ENCODE peak calls at places on chromosomes 1 and 21, in five cellular contexts. P, K, F, X and J are unnamed samples. For H3K4me1, the result is how much of the 10 kb centered on the place peaks cover.

GRCh38 chr1:241964550-241965241 is 7.1 kb downstream of the BECN2 start:
- ATAC-seq in P (no peak), K (no peak), F (no peak), X (no peak), J (peak)

GRCh38 chr1:1425753-1426495 is 4.8 kb upstream of the ANKRD65 start:
- ATAC-seq in P (peak), K (no peak), F (peak), X (peak), J (no peak)

GRCh38 chr1:12170263-12170671 is 3.5 kb downstream of the TNFRSF1B start:
- ATAC-seq in P (no peak), K (no peak), F (no peak), X (no peak), J (no peak)

GRCh38 chr1:199545780-199546179 is 481.7 kb upstream of the NR5A2 start:
- ATAC-seq in P (peak), K (no peak), F (no peak), X (peak), J (no peak)

GRCh38 chr1:19797827-19798226 is 1.9 kb downstream of the TMCO4 start:
- ATAC-seq in P (no peak), K (no peak), F (no peak), X (no peak), J (no peak)

GRCh38 chr1:33099290-33100118 is 18.6 kb downstream of the AZIN2 start:
- ATAC-seq in P (peak), K (peak), F (no peak), X (peak), J (no peak)

GRCh38 chr1:35708179-35708891 is 10.3 kb downstream of the C1orf216 start:
- ATAC-seq in P (peak), K (no peak), F (peak), X (no peak), J (no peak)

GRCh38 chr1:12112711-12113161 is 49.6 kb downstream of the TNFRSF8 start:
- ATAC-seq in P (no peak), K (no peak), F (no peak), X (peak), J (no peak)

GRCh38 chr1:115811140-115811828 is 29.6 kb downstream of the NHLH2 start:
- ATAC-seq in P (peak), K (peak), F (no peak), X (no peak), J (no peak)

GRCh38 chr1:183470961-183471747 is 1.1 kb upstream of the SMG7 start:
- ATAC-seq in P (peak), K (peak), F (peak), X (peak), J (peak)

GRCh38 chr1:89451011-89451410 is 73.6 kb upstream of the LRRC8B start:
- ATAC-seq in P (peak), K (no peak), F (no peak), X (no peak), J (no peak)

GRCh38 chr1:235855811-235856429 is 10.8 kb downstream of the LYST start:
- ATAC-seq in P (peak), K (no peak), F (no peak), X (no peak), J (no peak)

GRCh38 chr21:16046625-16047340 is 317.0 kb downstream of the USP25 start:
- ATAC-seq in P (no peak), K (no peak), F (no peak), X (no peak), J (no peak)

GRCh38 chr1:112699425-112700144 is 7.3 kb downstream of the RHOC start:
- ATAC-seq in P (no peak), K (no peak), F (no peak), X (no peak), J (no peak)

GRCh38 chr1:55504306-55504706 is 289.1 kb upstream of the USP24 start:
- ATAC-seq in P (no peak), K (no peak), F (no peak), X (no peak), J (no peak)

GRCh38 chr1:117573386-117574040 is 32.3 kb upstream of the TENT5C start:
- ATAC-seq in P (no peak), K (no peak), F (peak), X (no peak), J (no peak)

GRCh38 chr21:45590726-45591618 is 48.7 kb upstream of the SLC19A1 start:
- ATAC-seq in P (peak), K (peak), F (peak), X (peak), J (peak)

GRCh38 chr1:243375596-243375995 is 119.8 kb downstream of the SDCCAG8 start:
- ATAC-seq in P (no peak), K (no peak), F (no peak), X (no peak), J (no peak)

GRCh38 chr1:221815660-221816059 is 73.8 kb upstream of the DUSP10 start:
- ATAC-seq in P (peak), K (no peak), F (no peak), X (no peak), J (no peak)

GRCh38 chr1:34163792-34164509 is 1.1 kb downstream of the CSMD2 start:
- ATAC-seq in P (no peak), K (no peak), F (no peak), X (peak), J (no peak)

GRCh38 chr1:117620440-117620839 is 14.6 kb downstream of the TENT5C start:
- ATAC-seq in P (no peak), K (no peak), F (no peak), X (no peak), J (no peak)

GRCh38 chr1:37484325-37485051 is 10.1 kb downstream of the ZC3H12A start:
- ATAC-seq in P (no peak), K (peak), F (peak), X (peak), J (no peak)

GRCh38 chr1:180920193-180920592 is 7.5 kb downstream of the KIAA1614 start:
- ATAC-seq in P (no peak), K (no peak), F (no peak), X (no peak), J (no peak)

GRCh38 chr1:58767143-58767542 is 16.7 kb downstream of the JUN start:
- ATAC-seq in P (no peak), K (no peak), F (no peak), X (no peak), J (no peak)

GRCh38 chr1:200550367-200550766 is 70.2 kb downstream of the KIF14 start:
- ATAC-seq in P (no peak), K (no peak), F (no peak), X (peak), J (no peak)

DNA sequence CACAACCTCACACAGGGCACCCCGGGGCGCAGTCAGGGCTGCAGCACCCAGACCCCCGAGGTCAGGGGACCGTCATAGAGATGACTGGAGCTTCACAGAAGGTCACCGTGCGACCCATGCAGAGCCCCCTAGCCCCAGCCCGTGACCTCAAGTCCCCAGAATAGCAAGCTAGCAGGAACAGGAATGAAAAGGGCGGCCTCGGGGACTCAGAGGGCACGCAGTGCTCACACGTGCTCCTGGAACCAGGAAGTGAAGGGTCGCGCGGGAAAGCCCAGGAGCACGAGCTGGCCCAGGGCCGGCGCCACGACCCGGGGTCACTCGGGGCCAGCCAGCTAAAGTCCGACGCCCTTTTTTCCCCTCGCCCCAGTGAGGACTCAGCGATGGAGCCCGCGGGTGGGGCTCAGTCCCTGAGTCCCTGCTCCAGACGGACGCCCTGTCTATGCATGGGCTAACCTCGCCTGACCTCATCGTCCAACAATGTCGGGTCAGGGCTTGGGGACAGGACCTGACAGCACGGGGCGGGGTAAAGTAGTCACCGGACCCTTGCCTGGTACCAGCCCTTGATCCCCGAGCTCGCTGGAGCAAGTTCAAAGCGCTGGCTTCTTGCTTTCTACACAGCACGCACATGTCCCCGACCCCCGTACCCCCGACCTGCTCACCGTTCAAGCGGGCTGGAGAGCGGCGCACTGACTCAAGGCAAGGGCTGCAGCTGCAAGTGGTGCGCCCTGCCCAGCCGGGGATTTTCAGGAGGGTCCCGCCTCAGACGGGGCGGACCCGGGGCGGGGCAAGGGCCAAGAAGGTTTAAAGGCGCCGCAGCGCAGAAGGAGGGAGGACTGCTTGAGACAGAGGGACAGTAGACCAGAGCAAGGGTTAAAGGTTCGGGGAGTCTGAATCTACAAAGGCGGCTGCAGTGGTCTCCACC is at the start of gene TAGLN2:
- ATAC-seq in P (peak), K (peak), F (peak), X (peak), J (peak)
- TF ChIP-seq EP300 in P (no peak), K (peak), F (no peak), X (no peak), J (no peak)

GRCh38 chr1:100785399-100786082 is 66.0 kb downstream of the VCAM1 start:
- ATAC-seq in P (peak), K (no peak), F (no peak), X (no peak), J (no peak)
- H3K4me1 ChIP-seq in P (under half), K (under half), F (under half), X (under half), J (under half)

GRCh38 chr1:203159844-203160243 is 15.8 kb downstream of the MYBPH start:
- ATAC-seq in P (no peak), K (no peak), F (no peak), X (no peak), J (no peak)

GRCh38 chr1:203161175-203161574 is 14.5 kb downstream of the MYBPH start:
- ATAC-seq in P (no peak), K (no peak), F (no peak), X (no peak), J (no peak)

GRCh38 chr1:203158967-203159665 is 16.5 kb downstream of the MYBPH start:
- ATAC-seq in P (no peak), K (no peak), F (no peak), X (no peak), J (no peak)

GRCh38 chr1:203163891-203164635 is 11.6 kb downstream of the MYBPH start:
- ATAC-seq in P (no peak), K (no peak), F (no peak), X (no peak), J (no peak)

DNA sequence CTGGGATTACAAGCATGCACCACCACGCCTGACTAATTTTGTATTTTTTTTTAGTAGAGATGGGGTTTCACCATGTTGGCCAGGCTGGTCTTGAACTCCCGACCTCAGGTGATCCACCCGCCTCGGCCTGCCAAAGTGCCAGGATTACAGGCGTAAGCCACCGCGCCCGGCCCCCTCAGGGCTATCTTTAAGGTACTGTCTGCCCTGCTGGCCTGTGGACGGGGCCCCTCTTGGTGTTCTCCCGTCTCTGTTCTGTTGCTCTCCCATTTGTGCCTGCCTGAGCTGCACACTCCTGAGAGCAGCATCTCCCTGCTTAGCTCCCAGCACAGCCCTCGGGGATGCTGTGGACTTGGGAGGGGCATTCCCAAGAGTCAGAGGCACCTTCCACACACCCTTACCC is 13.9 kb downstream of the MYBPH start:
- ATAC-seq in P (no peak), K (no peak), F (no peak), X (no peak), J (no peak)
- H3K27ac ChIP-seq in P (no peak), K (no peak), F (no peak), X (no peak), J (no peak)

GRCh38 chr1:182109780-182110179 is 48.3 kb upstream of the ZNF648 start:
- ATAC-seq in P (no peak), K (no peak), F (no peak), X (no peak), J (no peak)

GRCh38 chr1:182110635-182111034 is 49.1 kb upstream of the ZNF648 start:
- ATAC-seq in P (no peak), K (no peak), F (no peak), X (no peak), J (no peak)

GRCh38 chr1:182111496-182111895 is 50.0 kb upstream of the ZNF648 start:
- ATAC-seq in P (no peak), K (no peak), F (no peak), X (no peak), J (no peak)

GRCh38 chr1:182113879-182114626 is 52.5 kb upstream of the ZNF648 start:
- ATAC-seq in P (no peak), K (no peak), F (peak), X (peak), J (peak)

GRCh38 chr1:182114627-182115023 is 53.1 kb upstream of the ZNF648 start:
- ATAC-seq in P (no peak), K (no peak), F (no peak), X (no peak), J (no peak)
- TF ChIP-seq EP300 in P (no peak), K (no peak), F (no peak), X (no peak), J (no peak)

GRCh38 chr1:226954777-226955176 is 14.7 kb downstream of the COQ8A start:
- ATAC-seq in P (no peak), K (peak), F (no peak), X (no peak), J (no peak)

GRCh38 chr1:226958300-226958699 is 18.2 kb downstream of the COQ8A start:
- ATAC-seq in P (no peak), K (no peak), F (no peak), X (no peak), J (no peak)

GRCh38 chr1:226956942-226957713 is 17.0 kb downstream of the COQ8A start:
- ATAC-seq in P (no peak), K (no peak), F (no peak), X (no peak), J (no peak)

GRCh38 chr1:226960256-226960655 is 20.2 kb downstream of the COQ8A start:
- ATAC-seq in P (no peak), K (peak), F (no peak), X (no peak), J (peak)

DNA sequence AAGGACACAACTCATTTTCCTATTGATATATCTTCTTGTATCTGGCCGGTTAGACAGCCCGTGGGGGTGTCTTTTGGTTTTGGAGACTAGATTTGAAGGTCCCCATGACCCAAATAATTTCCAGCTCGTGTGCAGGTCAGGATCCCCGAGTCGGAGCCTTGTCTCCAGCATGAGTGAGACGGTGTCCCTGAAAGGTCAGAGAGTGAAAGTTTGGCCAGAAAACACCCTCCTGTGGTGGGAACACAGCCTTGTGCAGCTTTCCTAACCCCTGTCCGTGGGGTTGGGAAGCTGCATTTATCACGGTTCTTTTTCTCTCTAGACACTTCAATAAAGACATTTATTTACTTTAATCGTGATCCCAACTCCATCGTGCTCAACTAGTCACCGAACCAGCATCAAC is 17.6 kb downstream of the COQ8A start:
- ATAC-seq in P (no peak), K (no peak), F (no peak), X (no peak), J (no peak)
- H3K4me1 ChIP-seq in P (under half), K (under half), F (under half), X (under half), J (under half)